ENCODE peak calls at places on chromosome 10, in ten cellular contexts. One of them, this sample, is unnamed.

GRCh38 chr10:91551856-91552255 is 81.0 kb downstream of the PPP1R3C start:
- DNase-seq in activated CD4-positive, alpha-beta T cell treated with anti-CD3 and anti-CD28 coated beads for 24 hours: no peak
- DNase-seq in immature natural killer cell: no peak
- DNase-seq in ELR: peak; percentile 59
- DNase-seq in pulmonary artery endothelial cell: peak; percentile 30
- DNase-seq in AG04450: peak; percentile 34
- DNase-seq in CD4-positive, CD25-positive, alpha-beta regulatory T cell: no peak
- DNase-seq in GM04504: peak; percentile 50
- DNase-seq in anterior cingulate cortex: peak; percentile 16
- DNase-seq in activated T-helper 1 cell treated with anti-CD3 and anti-CD28 coated beads, Interleukin-12 subunit alpha, Interleukin-12 subunit beta, Interleukin-2, Interleukin-4 antibody, amounts not matched to agents 30 ng/mL and 10 ng/mL and 1 ng/mL, durations not matched to agents 14 hours and 24 hours and 36 hours: no peak
- DNase-seq in this sample: peak; percentile 61

GRCh38 chr10:28777911-28778310 is 100.6 kb downstream of the BAMBI start:
- DNase-seq in AG04450: no peak
- DNase-seq in GM04504: no peak
- DNase-seq in immature natural killer cell: no peak
- DNase-seq in CD4-positive, CD25-positive, alpha-beta regulatory T cell: no peak
- DNase-seq in activated T-helper 1 cell treated with anti-CD3 and anti-CD28 coated beads, Interleukin-12 subunit alpha, Interleukin-12 subunit beta, Interleukin-2, Interleukin-4 antibody, amounts not matched to agents 30 ng/mL and 10 ng/mL and 1 ng/mL, durations not matched to agents 14 hours and 24 hours and 36 hours: no peak
- DNase-seq in anterior cingulate cortex: no peak
- DNase-seq in ELR: no peak
- DNase-seq in activated CD4-positive, alpha-beta T cell treated with anti-CD3 and anti-CD28 coated beads for 24 hours: no peak
- DNase-seq in pulmonary artery endothelial cell: no peak
- DNase-seq in this sample: no peak

GRCh38 chr10:113202011-113202410 is 252.0 kb downstream of the TCF7L2 start:
- DNase-seq in activated CD4-positive, alpha-beta T cell treated with anti-CD3 and anti-CD28 coated beads for 24 hours: no peak
- DNase-seq in activated T-helper 1 cell treated with anti-CD3 and anti-CD28 coated beads, Interleukin-12 subunit alpha, Interleukin-12 subunit beta, Interleukin-2, Interleukin-4 antibody, amounts not matched to agents 30 ng/mL and 10 ng/mL and 1 ng/mL, durations not matched to agents 14 hours and 24 hours and 36 hours: no peak
- DNase-seq in AG04450: no peak
- DNase-seq in ELR: no peak
- DNase-seq in immature natural killer cell: no peak
- DNase-seq in GM04504: no peak
- DNase-seq in CD4-positive, CD25-positive, alpha-beta regulatory T cell: no peak
- DNase-seq in pulmonary artery endothelial cell: no peak
- DNase-seq in anterior cingulate cortex: no peak
- DNase-seq in this sample: no peak

GRCh38 chr10:53361281-53361680 is 588.7 kb upstream of the MBL2 start:
- DNase-seq in AG04450: no peak
- DNase-seq in CD4-positive, CD25-positive, alpha-beta regulatory T cell: no peak
- DNase-seq in anterior cingulate cortex: no peak
- DNase-seq in activated T-helper 1 cell treated with anti-CD3 and anti-CD28 coated beads, Interleukin-12 subunit alpha, Interleukin-12 subunit beta, Interleukin-2, Interleukin-4 antibody, amounts not matched to agents 30 ng/mL and 10 ng/mL and 1 ng/mL, durations not matched to agents 14 hours and 24 hours and 36 hours: no peak
- DNase-seq in activated CD4-positive, alpha-beta T cell treated with anti-CD3 and anti-CD28 coated beads for 24 hours: no peak
- DNase-seq in GM04504: no peak
- DNase-seq in pulmonary artery endothelial cell: no peak
- DNase-seq in immature natural killer cell: no peak
- DNase-seq in ELR: no peak
- DNase-seq in this sample: no peak

GRCh38 chr10:129442866-129443265 is 24.2 kb upstream of the MGMT start:
- DNase-seq in immature natural killer cell: no peak
- DNase-seq in CD4-positive, CD25-positive, alpha-beta regulatory T cell: no peak
- DNase-seq in ELR: no peak
- DNase-seq in GM04504: no peak
- DNase-seq in pulmonary artery endothelial cell: no peak
- DNase-seq in AG04450: no peak
- DNase-seq in anterior cingulate cortex: no peak
- DNase-seq in activated CD4-positive, alpha-beta T cell treated with anti-CD3 and anti-CD28 coated beads for 24 hours: no peak
- DNase-seq in activated T-helper 1 cell treated with anti-CD3 and anti-CD28 coated beads, Interleukin-12 subunit alpha, Interleukin-12 subunit beta, Interleukin-2, Interleukin-4 antibody, amounts not matched to agents 30 ng/mL and 10 ng/mL and 1 ng/mL, durations not matched to agents 14 hours and 24 hours and 36 hours: no peak
- DNase-seq in this sample: no peak

GRCh38 chr10:78629773-78630172 is 439.0 kb upstream of the ZMIZ1 start:
- DNase-seq in pulmonary artery endothelial cell: no peak
- DNase-seq in ELR: no peak
- DNase-seq in immature natural killer cell: no peak
- DNase-seq in activated T-helper 1 cell treated with anti-CD3 and anti-CD28 coated beads, Interleukin-12 subunit alpha, Interleukin-12 subunit beta, Interleukin-2, Interleukin-4 antibody, amounts not matched to agents 30 ng/mL and 10 ng/mL and 1 ng/mL, durations not matched to agents 14 hours and 24 hours and 36 hours: no peak
- DNase-seq in activated CD4-positive, alpha-beta T cell treated with anti-CD3 and anti-CD28 coated beads for 24 hours: no peak
- DNase-seq in anterior cingulate cortex: no peak
- DNase-seq in CD4-positive, CD25-positive, alpha-beta regulatory T cell: no peak
- DNase-seq in AG04450: no peak
- DNase-seq in GM04504: no peak
- DNase-seq in this sample: no peak

GRCh38 chr10:126014309-126014708 is 117.9 kb downstream of the FANK1 start:
- DNase-seq in anterior cingulate cortex: no peak
- DNase-seq in activated CD4-positive, alpha-beta T cell treated with anti-CD3 and anti-CD28 coated beads for 24 hours: no peak
- DNase-seq in CD4-positive, CD25-positive, alpha-beta regulatory T cell: no peak
- DNase-seq in pulmonary artery endothelial cell: no peak
- DNase-seq in AG04450: peak; percentile 7
- DNase-seq in immature natural killer cell: no peak
- DNase-seq in ELR: peak; percentile 37
- DNase-seq in GM04504: peak; percentile 70
- DNase-seq in activated T-helper 1 cell treated with anti-CD3 and anti-CD28 coated beads, Interleukin-12 subunit alpha, Interleukin-12 subunit beta, Interleukin-2, Interleukin-4 antibody, amounts not matched to agents 30 ng/mL and 10 ng/mL and 1 ng/mL, durations not matched to agents 14 hours and 24 hours and 36 hours: no peak
- DNase-seq in this sample: no peak

GRCh38 chr10:34015700-34016099 is 681.2 kb upstream of the NRP1 start:
- DNase-seq in anterior cingulate cortex: no peak
- DNase-seq in activated CD4-positive, alpha-beta T cell treated with anti-CD3 and anti-CD28 coated beads for 24 hours: no peak
- DNase-seq in immature natural killer cell: no peak
- DNase-seq in CD4-positive, CD25-positive, alpha-beta regulatory T cell: no peak
- DNase-seq in GM04504: no peak
- DNase-seq in activated T-helper 1 cell treated with anti-CD3 and anti-CD28 coated beads, Interleukin-12 subunit alpha, Interleukin-12 subunit beta, Interleukin-2, Interleukin-4 antibody, amounts not matched to agents 30 ng/mL and 10 ng/mL and 1 ng/mL, durations not matched to agents 14 hours and 24 hours and 36 hours: no peak
- DNase-seq in pulmonary artery endothelial cell: no peak
- DNase-seq in ELR: no peak
- DNase-seq in AG04450: no peak
- DNase-seq in this sample: no peak

GRCh38 chr10:1872151-1872726 is 134.9 kb upstream of the ADARB2 start:
- DNase-seq in immature natural killer cell: no peak
- DNase-seq in AG04450: no peak
- DNase-seq in ELR: no peak
- DNase-seq in CD4-positive, CD25-positive, alpha-beta regulatory T cell: no peak
- DNase-seq in pulmonary artery endothelial cell: no peak
- DNase-seq in anterior cingulate cortex: no peak
- DNase-seq in activated T-helper 1 cell treated with anti-CD3 and anti-CD28 coated beads, Interleukin-12 subunit alpha, Interleukin-12 subunit beta, Interleukin-2, Interleukin-4 antibody, amounts not matched to agents 30 ng/mL and 10 ng/mL and 1 ng/mL, durations not matched to agents 14 hours and 24 hours and 36 hours: no peak
- DNase-seq in GM04504: no peak
- DNase-seq in activated CD4-positive, alpha-beta T cell treated with anti-CD3 and anti-CD28 coated beads for 24 hours: no peak
- DNase-seq in this sample: no peak

GRCh38 chr10:52644678-52645434 is 127.7 kb downstream of the MBL2 start:
- DNase-seq in activated CD4-positive, alpha-beta T cell treated with anti-CD3 and anti-CD28 coated beads for 24 hours: no peak
- DNase-seq in activated T-helper 1 cell treated with anti-CD3 and anti-CD28 coated beads, Interleukin-12 subunit alpha, Interleukin-12 subunit beta, Interleukin-2, Interleukin-4 antibody, amounts not matched to agents 30 ng/mL and 10 ng/mL and 1 ng/mL, durations not matched to agents 14 hours and 24 hours and 36 hours: no peak
- DNase-seq in immature natural killer cell: peak; percentile 16
- DNase-seq in ELR: peak; percentile 58
- DNase-seq in pulmonary artery endothelial cell: no peak
- DNase-seq in GM04504: no peak
- DNase-seq in CD4-positive, CD25-positive, alpha-beta regulatory T cell: no peak
- DNase-seq in AG04450: no peak
- DNase-seq in anterior cingulate cortex: peak; percentile 30
- DNase-seq in this sample: peak; percentile 65

GRCh38 chr10:74282853-74283205 is 131.8 kb downstream of the ADK start:
- DNase-seq in activated CD4-positive, alpha-beta T cell treated with anti-CD3 and anti-CD28 coated beads for 24 hours: no peak
- DNase-seq in anterior cingulate cortex: no peak
- DNase-seq in AG04450: no peak
- DNase-seq in pulmonary artery endothelial cell: no peak
- DNase-seq in CD4-positive, CD25-positive, alpha-beta regulatory T cell: no peak
- DNase-seq in ELR: peak; percentile 64
- DNase-seq in immature natural killer cell: no peak
- DNase-seq in GM04504: no peak
- DNase-seq in activated T-helper 1 cell treated with anti-CD3 and anti-CD28 coated beads, Interleukin-12 subunit alpha, Interleukin-12 subunit beta, Interleukin-2, Interleukin-4 antibody, amounts not matched to agents 30 ng/mL and 10 ng/mL and 1 ng/mL, durations not matched to agents 14 hours and 24 hours and 36 hours: no peak
- DNase-seq in this sample: no peak

This sample was measured in globus pallidus.